ENCODE peak calls at places on chromosomes 11 and 22, in ten cellular contexts. R, V, M, F, Q, A, S, C, B and U are unnamed samples.

GRCh38 chr11:70799386-70799785 is 401.1 kb downstream of the CTTN start:
- DNase-seq in S (no peak), R (peak; percentile 14), A (no peak), C (no peak), F (no peak), B (no peak), Q (no peak), M (no peak), V (no peak), U (no peak)

GRCh38 chr22:22342697-22343602 is 98.4 kb downstream of the VPREB1 start:
- DNase-seq in V (no peak), F (peak; percentile 82), B (no peak), C (peak; percentile 43), A (peak; percentile 88), R (peak; percentile 45), M (peak; percentile 68), S (peak; percentile 67), Q (peak; percentile 23), U (peak; percentile 43)

GRCh38 chr22:34829485-34829884 is 236.5 kb upstream of the ISX start:
- DNase-seq in C (no peak), V (no peak), B (no peak), M (no peak), S (no peak), Q (no peak), A (no peak), F (no peak), R (no peak), U (no peak)

GRCh38 chr22:45572444-45572843 is 69.8 kb downstream of the FBLN1 start:
- DNase-seq in V (no peak), S (no peak), B (no peak), A (no peak), Q (peak; percentile 75), F (no peak), M (no peak), R (no peak), C (no peak), U (no peak)

GRCh38 chr11:11065396-11065795 is 207.5 kb upstream of the ZBED5 start:
- DNase-seq in S (no peak), V (no peak), A (no peak), M (no peak), C (no peak), F (no peak), Q (no peak), R (no peak), B (no peak), U (no peak)

GRCh38 chr11:61162092-61162935 is 1.1 kb upstream of the VPS37C start:
- DNase-seq in C (no peak), V (no peak), M (no peak), B (no peak), Q (no peak), A (no peak), R (peak; percentile 50), F (peak; percentile 75), S (peak; percentile 21), U (no peak)

GRCh38 chr11:6319001-6319878 is 1.1 kb downstream of the CAVIN3 start:
- DNase-seq in S (no peak), F (no peak), V (peak; percentile 62), C (no peak), B (no peak), Q (no peak), M (peak; percentile 65), R (peak; percentile 64), A (no peak), U (no peak)

GRCh38 chr22:29156507-29156906 is 49.2 kb upstream of the EMID1 start:
- DNase-seq in C (no peak), S (no peak), Q (no peak), F (no peak), R (peak; percentile 55), M (no peak), A (no peak), V (no peak), B (no peak), U (no peak)

GRCh38 chr11:122214567-122214966 is 98.6 kb upstream of the BLID start:
- DNase-seq in B (no peak), A (no peak), M (no peak), V (no peak), S (no peak), F (no peak), C (no peak), Q (no peak), R (peak; percentile 55), U (no peak)

GRCh38 chr11:114154271-114155047 is 94.9 kb downstream of the ZBTB16 start:
- DNase-seq in Q (peak; percentile 81), M (no peak), V (no peak), S (no peak), A (no peak), R (peak; percentile 95), F (no peak), B (no peak), C (no peak), U (no peak)

GRCh38 chr11:27487706-27488105 is 15.1 kb upstream of the LGR4 start:
- DNase-seq in Q (no peak), C (no peak), S (no peak), B (no peak), A (no peak), M (no peak), R (no peak), V (no peak), F (no peak), U (no peak)

GRCh38 chr11:106082096-106082495 is 4.6 kb downstream of the AASDHPPT start:
- DNase-seq in V (no peak), A (no peak), M (no peak), Q (no peak), R (no peak), B (no peak), S (no peak), F (no peak), C (no peak), U (no peak)

GRCh38 chr11:108197351-108197750 is 25.1 kb downstream of the NPAT start:
- DNase-seq in R (no peak), A (no peak), V (no peak), Q (no peak), M (no peak), S (no peak), F (no peak), B (no peak), C (no peak), U (no peak)

GRCh38 chr11:120137611-120138521 is at the start of gene TRIM29:
- DNase-seq in B (no peak), M (peak; percentile 46), S (no peak), F (no peak), V (no peak), A (peak; percentile 26), Q (peak; percentile 88), C (no peak), R (no peak), U (no peak)